ENCODE peak calls at places on chromosomes 6 and 20, in four cellular contexts. R is CD8-positive, alpha-beta memory T cell; D is tibial artery; Y is psoas muscle. E is an unnamed sample.
A peak's percentile ranks its signal among the peaks of the same experiment; 100 is the strongest.

GRCh38 chr6:37536462-37537225 is 37.0 kb upstream of the CCDC167 start:
- DNase-seq in R (no peak), D (no peak), Y (no peak), E (no peak)

GRCh38 chr6:144659202-144659731 is 374.1 kb downstream of the UTRN start:
- DNase-seq in R (no peak), D (no peak), Y (no peak), E (peak; percentile 86)

GRCh38 chr6:36642913-36643817 is 35.3 kb upstream of the CDKN1A start:
- DNase-seq in R (no peak), D (peak; percentile 95), Y (peak; percentile 89), E (no peak)

GRCh38 chr6:75334266-75335040 is 49.9 kb upstream of the TMEM30A start:
- DNase-seq in R (no peak), D (no peak), Y (no peak), E (peak; percentile 99)

GRCh38 chr6:88480822-88481221 is 314.7 kb upstream of the CNR1 start:
- DNase-seq in R (no peak), D (no peak), Y (no peak), E (no peak)

GRCh38 chr20:19699132-19699971 is 58.7 kb upstream of the RIN2 start:
- DNase-seq in R (no peak), D (no peak), Y (no peak), E (no peak)

GRCh38 chr6:89464295-89464694 is 31.3 kb downstream of the ANKRD6 start:
- DNase-seq in R (no peak), D (no peak), Y (no peak), E (no peak)

GRCh38 chr6:68640506-68640875 is 5.4 kb downstream of the ADGRB3 start:
- DNase-seq in R (no peak), D (no peak), Y (no peak), E (no peak)

GRCh38 chr6:142802124-142802523 is 142.9 kb downstream of the HIVEP2 start:
- DNase-seq in R (no peak), D (no peak), Y (no peak), E (no peak)

GRCh38 chr20:43590036-43590391 is 723 bp upstream of the IFT52 start:
- DNase-seq in R (no peak), D (no peak), Y (no peak), E (no peak)

GRCh38 chr6:137104926-137105325 is 60.2 kb upstream of the IL20RA start:
- DNase-seq in R (no peak), D (no peak), Y (no peak), E (no peak)
- H3K4me1 ChIP-seq in R (peaks cover 5% of the 10 kb centered on the region), D (no peaks in the 10 kb centered on the region), Y (no peaks in the 10 kb centered on the region), E (peaks cover 10% of the 10 kb centered on the region)

GRCh38 chr20:62645613-62646012 is 3.3 kb downstream of the SLCO4A1 start:
- DNase-seq in R (no peak), D (no peak), Y (no peak), E (no peak)
- H3K4me1 ChIP-seq in R (peaks cover 20% of the 10 kb centered on the region), D (no peaks in the 10 kb centered on the region), Y (peaks cover 46% of the 10 kb centered on the region), E (peaks cover 13% of the 10 kb centered on the region)

DNA sequence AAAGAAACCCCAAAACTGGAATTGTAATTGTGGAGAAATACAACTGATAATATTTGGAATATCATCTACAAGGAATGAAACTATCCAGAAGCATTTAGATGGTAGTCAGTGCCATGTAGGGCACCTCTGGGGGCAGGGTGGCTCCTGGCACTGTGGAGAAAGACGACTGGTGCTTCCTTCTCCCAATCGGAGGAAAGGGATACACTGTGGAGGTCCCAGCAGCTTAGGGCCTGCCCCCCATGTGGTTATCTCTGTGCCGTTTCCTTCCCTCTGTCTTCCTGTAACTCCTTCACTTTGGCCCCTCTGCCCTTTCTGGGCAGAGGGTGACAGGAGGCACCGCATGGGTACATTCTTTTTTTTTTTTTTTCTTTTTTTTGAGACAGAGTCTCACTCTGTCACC is 178.4 kb downstream of the MTHFD1L start:
- DNase-seq in R (no peak), D (no peak), Y (no peak), E (no peak)
- H3K4me1 ChIP-seq in R (no peaks in the 10 kb centered on the region), D (no peaks in the 10 kb centered on the region), Y (no peaks in the 10 kb centered on the region), E (no peaks in the 10 kb centered on the region)

GRCh38 chr20:57471496-57472210 is 53.3 kb downstream of the CTCFL start:
- DNase-seq in R (no peak), D (peak; percentile 49), Y (no peak), E (no peak)
- H3K4me1 ChIP-seq in R (peaks cover 28% of the 10 kb centered on the region), D (no peaks in the 10 kb centered on the region), Y (peaks cover 21% of the 10 kb centered on the region), E (no peaks in the 10 kb centered on the region)

E was measured in HAP-1.